ENCODE peak calls at places on chromosome 6, in eight cellular contexts. One of them, this sample, is unnamed.

GRCh38 chr6:111361648-111362047 is 121.4 kb downstream of the REV3L start:
- DNase-seq in IMR-90: peak; percentile 43
- DNase-seq in foreskin keratinocyte: no peak
- DNase-seq in B cell: peak; percentile 18
- DNase-seq in stimulated activated naive CD8-positive, alpha-beta T cell treated with anti-CD3 and anti-CD28 coated beads, Interleukin-15, Interleukin-2, amounts not matched to agents 100 U/mL and 50 U/mL, for 24 hours: no peak
- DNase-seq in stimulated activated naive CD4-positive, alpha-beta T cell: no peak
- DNase-seq in NCI-H748 treated with DMSO at 0.1 percent for 48 hours: no peak
- DNase-seq in A549: peak; percentile 3
- DNase-seq in this sample: peak; percentile 29

GRCh38 chr6:56938634-56939294 is 16.1 kb upstream of the BEND6 start:
- DNase-seq in IMR-90: peak; percentile 99
- DNase-seq in foreskin keratinocyte: peak; percentile 98
- DNase-seq in B cell: no peak
- DNase-seq in stimulated activated naive CD8-positive, alpha-beta T cell treated with anti-CD3 and anti-CD28 coated beads, Interleukin-15, Interleukin-2, amounts not matched to agents 100 U/mL and 50 U/mL, for 24 hours: peak; percentile 10
- DNase-seq in stimulated activated naive CD4-positive, alpha-beta T cell: no peak
- DNase-seq in NCI-H748 treated with DMSO at 0.1 percent for 48 hours: no peak
- DNase-seq in A549: peak; percentile 72
- DNase-seq in this sample: peak; percentile 100

GRCh38 chr6:13716225-13716954 is 4.8 kb upstream of the RANBP9 start:
- DNase-seq in IMR-90: no peak
- DNase-seq in foreskin keratinocyte: no peak
- DNase-seq in B cell: no peak
- DNase-seq in stimulated activated naive CD8-positive, alpha-beta T cell treated with anti-CD3 and anti-CD28 coated beads, Interleukin-15, Interleukin-2, amounts not matched to agents 100 U/mL and 50 U/mL, for 24 hours: no peak
- DNase-seq in stimulated activated naive CD4-positive, alpha-beta T cell: no peak
- DNase-seq in NCI-H748 treated with DMSO at 0.1 percent for 48 hours: no peak
- DNase-seq in A549: no peak
- DNase-seq in this sample: no peak

GRCh38 chr6:154318711-154319110 is 37.9 kb downstream of the IPCEF1 start:
- DNase-seq in IMR-90: peak; percentile 21
- DNase-seq in foreskin keratinocyte: no peak
- DNase-seq in B cell: no peak
- DNase-seq in stimulated activated naive CD8-positive, alpha-beta T cell treated with anti-CD3 and anti-CD28 coated beads, Interleukin-15, Interleukin-2, amounts not matched to agents 100 U/mL and 50 U/mL, for 24 hours: no peak
- DNase-seq in stimulated activated naive CD4-positive, alpha-beta T cell: no peak
- DNase-seq in NCI-H748 treated with DMSO at 0.1 percent for 48 hours: no peak
- DNase-seq in A549: no peak
- DNase-seq in this sample: no peak

GRCh38 chr6:118296129-118296852 is 251.8 kb upstream of the PLN start:
- DNase-seq in IMR-90: no peak
- DNase-seq in foreskin keratinocyte: no peak
- DNase-seq in B cell: no peak
- DNase-seq in stimulated activated naive CD8-positive, alpha-beta T cell treated with anti-CD3 and anti-CD28 coated beads, Interleukin-15, Interleukin-2, amounts not matched to agents 100 U/mL and 50 U/mL, for 24 hours: no peak
- DNase-seq in stimulated activated naive CD4-positive, alpha-beta T cell: no peak
- DNase-seq in NCI-H748 treated with DMSO at 0.1 percent for 48 hours: no peak
- DNase-seq in A549: no peak
- DNase-seq in this sample: no peak

GRCh38 chr6:13026557-13026956 is 301.8 kb downstream of the TBC1D7 start:
- DNase-seq in IMR-90: no peak
- DNase-seq in foreskin keratinocyte: no peak
- DNase-seq in B cell: no peak
- DNase-seq in stimulated activated naive CD8-positive, alpha-beta T cell treated with anti-CD3 and anti-CD28 coated beads, Interleukin-15, Interleukin-2, amounts not matched to agents 100 U/mL and 50 U/mL, for 24 hours: no peak
- DNase-seq in stimulated activated naive CD4-positive, alpha-beta T cell: no peak
- DNase-seq in NCI-H748 treated with DMSO at 0.1 percent for 48 hours: no peak
- DNase-seq in A549: no peak
- DNase-seq in this sample: no peak

GRCh38 chr6:97282238-97282725 is 734 bp downstream of the MMS22L start:
- DNase-seq in IMR-90: no peak
- DNase-seq in foreskin keratinocyte: peak; percentile 6
- DNase-seq in B cell: no peak
- DNase-seq in stimulated activated naive CD8-positive, alpha-beta T cell treated with anti-CD3 and anti-CD28 coated beads, Interleukin-15, Interleukin-2, amounts not matched to agents 100 U/mL and 50 U/mL, for 24 hours: no peak
- DNase-seq in stimulated activated naive CD4-positive, alpha-beta T cell: no peak
- DNase-seq in NCI-H748 treated with DMSO at 0.1 percent for 48 hours: no peak
- DNase-seq in A549: peak; percentile 7
- DNase-seq in this sample: no peak

GRCh38 chr6:40138273-40138720 is 204.0 kb upstream of the MOCS1 start:
- DNase-seq in IMR-90: no peak
- DNase-seq in foreskin keratinocyte: no peak
- DNase-seq in B cell: no peak
- DNase-seq in stimulated activated naive CD8-positive, alpha-beta T cell treated with anti-CD3 and anti-CD28 coated beads, Interleukin-15, Interleukin-2, amounts not matched to agents 100 U/mL and 50 U/mL, for 24 hours: no peak
- DNase-seq in stimulated activated naive CD4-positive, alpha-beta T cell: no peak
- DNase-seq in NCI-H748 treated with DMSO at 0.1 percent for 48 hours: no peak
- DNase-seq in A549: no peak
- DNase-seq in this sample: no peak

GRCh38 chr6:87431263-87431662 is 23.5 kb downstream of the CFAP206 start:
- DNase-seq in IMR-90: no peak
- DNase-seq in foreskin keratinocyte: no peak
- DNase-seq in B cell: no peak
- DNase-seq in stimulated activated naive CD8-positive, alpha-beta T cell treated with anti-CD3 and anti-CD28 coated beads, Interleukin-15, Interleukin-2, amounts not matched to agents 100 U/mL and 50 U/mL, for 24 hours: no peak
- DNase-seq in stimulated activated naive CD4-positive, alpha-beta T cell: no peak
- DNase-seq in NCI-H748 treated with DMSO at 0.1 percent for 48 hours: no peak
- DNase-seq in A549: no peak
- DNase-seq in this sample: no peak

GRCh38 chr6:28002181-28002580 is 45.1 kb downstream of the OR2B6 start:
- DNase-seq in IMR-90: no peak
- DNase-seq in foreskin keratinocyte: no peak
- DNase-seq in B cell: no peak
- DNase-seq in stimulated activated naive CD8-positive, alpha-beta T cell treated with anti-CD3 and anti-CD28 coated beads, Interleukin-15, Interleukin-2, amounts not matched to agents 100 U/mL and 50 U/mL, for 24 hours: no peak
- DNase-seq in stimulated activated naive CD4-positive, alpha-beta T cell: no peak
- DNase-seq in NCI-H748 treated with DMSO at 0.1 percent for 48 hours: no peak
- DNase-seq in A549: no peak
- DNase-seq in this sample: no peak

GRCh38 chr6:27812078-27812804 is 100.0 kb downstream of the OR2B2 start:
- DNase-seq in IMR-90: no peak
- DNase-seq in foreskin keratinocyte: no peak
- DNase-seq in B cell: no peak
- DNase-seq in stimulated activated naive CD8-positive, alpha-beta T cell treated with anti-CD3 and anti-CD28 coated beads, Interleukin-15, Interleukin-2, amounts not matched to agents 100 U/mL and 50 U/mL, for 24 hours: no peak
- DNase-seq in stimulated activated naive CD4-positive, alpha-beta T cell: no peak
- DNase-seq in NCI-H748 treated with DMSO at 0.1 percent for 48 hours: no peak
- DNase-seq in A549: no peak
- DNase-seq in this sample: no peak

GRCh38 chr6:12344949-12345693 is 55.0 kb downstream of the EDN1 start:
- DNase-seq in IMR-90: no peak
- DNase-seq in foreskin keratinocyte: no peak
- DNase-seq in B cell: no peak
- DNase-seq in stimulated activated naive CD8-positive, alpha-beta T cell treated with anti-CD3 and anti-CD28 coated beads, Interleukin-15, Interleukin-2, amounts not matched to agents 100 U/mL and 50 U/mL, for 24 hours: no peak
- DNase-seq in stimulated activated naive CD4-positive, alpha-beta T cell: no peak
- DNase-seq in NCI-H748 treated with DMSO at 0.1 percent for 48 hours: no peak
- DNase-seq in A549: no peak
- DNase-seq in this sample: no peak

GRCh38 chr6:56708810-56709597 is 66.3 kb upstream of the DST start:
- DNase-seq in IMR-90: peak; percentile 76
- DNase-seq in foreskin keratinocyte: no peak
- DNase-seq in B cell: no peak
- DNase-seq in stimulated activated naive CD8-positive, alpha-beta T cell treated with anti-CD3 and anti-CD28 coated beads, Interleukin-15, Interleukin-2, amounts not matched to agents 100 U/mL and 50 U/mL, for 24 hours: no peak
- DNase-seq in stimulated activated naive CD4-positive, alpha-beta T cell: peak; percentile 6
- DNase-seq in NCI-H748 treated with DMSO at 0.1 percent for 48 hours: peak; percentile 62
- DNase-seq in A549: no peak
- DNase-seq in this sample: peak; percentile 76

GRCh38 chr6:45265246-45265645 is 62.9 kb upstream of the RUNX2 start:
- DNase-seq in IMR-90: peak; percentile 41
- DNase-seq in foreskin keratinocyte: no peak
- DNase-seq in B cell: no peak
- DNase-seq in stimulated activated naive CD8-positive, alpha-beta T cell treated with anti-CD3 and anti-CD28 coated beads, Interleukin-15, Interleukin-2, amounts not matched to agents 100 U/mL and 50 U/mL, for 24 hours: no peak
- DNase-seq in stimulated activated naive CD4-positive, alpha-beta T cell: no peak
- DNase-seq in NCI-H748 treated with DMSO at 0.1 percent for 48 hours: no peak
- DNase-seq in A549: no peak
- DNase-seq in this sample: no peak

GRCh38 chr6:18497006-18497405 is 109.9 kb downstream of the RNF144B start:
- DNase-seq in IMR-90: no peak
- DNase-seq in foreskin keratinocyte: no peak
- DNase-seq in B cell: no peak
- DNase-seq in stimulated activated naive CD8-positive, alpha-beta T cell treated with anti-CD3 and anti-CD28 coated beads, Interleukin-15, Interleukin-2, amounts not matched to agents 100 U/mL and 50 U/mL, for 24 hours: no peak
- DNase-seq in stimulated activated naive CD4-positive, alpha-beta T cell: no peak
- DNase-seq in NCI-H748 treated with DMSO at 0.1 percent for 48 hours: no peak
- DNase-seq in A549: no peak
- DNase-seq in this sample: no peak

GRCh38 chr6:44268095-44268628 is 2.1 kb upstream of the TMEM151B start:
- DNase-seq in IMR-90: peak; percentile 46
- DNase-seq in foreskin keratinocyte: no peak
- DNase-seq in B cell: peak; percentile 79
- DNase-seq in stimulated activated naive CD8-positive, alpha-beta T cell treated with anti-CD3 and anti-CD28 coated beads, Interleukin-15, Interleukin-2, amounts not matched to agents 100 U/mL and 50 U/mL, for 24 hours: peak; percentile 70
- DNase-seq in stimulated activated naive CD4-positive, alpha-beta T cell: peak; percentile 58
- DNase-seq in NCI-H748 treated with DMSO at 0.1 percent for 48 hours: peak; percentile 83
- DNase-seq in A549: peak; percentile 37
- DNase-seq in this sample: no peak

GRCh38 chr6:166490671-166491500 is 95.6 kb downstream of the RAMACL start:
- DNase-seq in IMR-90: peak; percentile 86
- DNase-seq in foreskin keratinocyte: no peak
- DNase-seq in B cell: no peak
- DNase-seq in stimulated activated naive CD8-positive, alpha-beta T cell treated with anti-CD3 and anti-CD28 coated beads, Interleukin-15, Interleukin-2, amounts not matched to agents 100 U/mL and 50 U/mL, for 24 hours: no peak
- DNase-seq in stimulated activated naive CD4-positive, alpha-beta T cell: no peak
- DNase-seq in NCI-H748 treated with DMSO at 0.1 percent for 48 hours: peak; percentile 68
- DNase-seq in A549: no peak
- DNase-seq in this sample: no peak

GRCh38 chr6:37668251-37668650 is 29.4 kb downstream of the MDGA1 start:
- DNase-seq in IMR-90: no peak
- DNase-seq in foreskin keratinocyte: peak; percentile 51
- DNase-seq in B cell: no peak
- DNase-seq in stimulated activated naive CD8-positive, alpha-beta T cell treated with anti-CD3 and anti-CD28 coated beads, Interleukin-15, Interleukin-2, amounts not matched to agents 100 U/mL and 50 U/mL, for 24 hours: no peak
- DNase-seq in stimulated activated naive CD4-positive, alpha-beta T cell: no peak
- DNase-seq in NCI-H748 treated with DMSO at 0.1 percent for 48 hours: no peak
- DNase-seq in A549: peak; percentile 22
- DNase-seq in this sample: no peak

GRCh38 chr6:3791526-3792212 is 40.2 kb upstream of the PXDC1 start:
- DNase-seq in IMR-90: no peak
- DNase-seq in foreskin keratinocyte: no peak
- DNase-seq in B cell: no peak
- DNase-seq in stimulated activated naive CD8-positive, alpha-beta T cell treated with anti-CD3 and anti-CD28 coated beads, Interleukin-15, Interleukin-2, amounts not matched to agents 100 U/mL and 50 U/mL, for 24 hours: peak; percentile 6
- DNase-seq in stimulated activated naive CD4-positive, alpha-beta T cell: no peak
- DNase-seq in NCI-H748 treated with DMSO at 0.1 percent for 48 hours: no peak
- DNase-seq in A549: no peak
- DNase-seq in this sample: no peak

GRCh38 chr6:33976425-33977360 is 169.2 kb downstream of the GRM4 start:
- DNase-seq in IMR-90: no peak
- DNase-seq in foreskin keratinocyte: no peak
- DNase-seq in B cell: no peak
- DNase-seq in stimulated activated naive CD8-positive, alpha-beta T cell treated with anti-CD3 and anti-CD28 coated beads, Interleukin-15, Interleukin-2, amounts not matched to agents 100 U/mL and 50 U/mL, for 24 hours: no peak
- DNase-seq in stimulated activated naive CD4-positive, alpha-beta T cell: no peak
- DNase-seq in NCI-H748 treated with DMSO at 0.1 percent for 48 hours: no peak
- DNase-seq in A549: no peak
- DNase-seq in this sample: no peak

This sample was measured in stromal cell of bone marrow.